ENCODE peak calls at places on chromosomes 12 and 14, in seven cellular contexts. S is PC-3, W is fibroblast of lung, Q is astrocyte, M is GM23248, I is hepatocyte, U is MM.1S. K is an unnamed sample.

GRCh38 chr12:89708793-89709156 is at the start of gene ATP2B1:
- DNase-seq in I (peak; percentile 96), U (peak; percentile 88), S (peak; percentile 90), M (peak; percentile 95), Q (peak; percentile 67), W (peak; percentile 82), K (peak; percentile 47)

GRCh38 chr14:98959958-98960616 is 311.9 kb downstream of the BCL11B start:
- DNase-seq in U (no peak), W (no peak), S (no peak), I (no peak), Q (no peak), M (no peak), K (no peak)

GRCh38 chr14:70177092-70177491 is 11.7 kb downstream of the SLC8A3 start:
- DNase-seq in M (no peak), U (no peak), I (no peak), S (no peak), Q (no peak), W (no peak), K (no peak)

GRCh38 chr12:68245071-68246021 is 8.1 kb downstream of the IL22 start:
- DNase-seq in W (peak; percentile 62), U (no peak), M (no peak), S (no peak), Q (peak; percentile 53), I (peak; percentile 16), K (no peak)

GRCh38 chr12:57838594-57839302 is 7.8 kb downstream of the CTDSP2 start:
- DNase-seq in M (peak; percentile 48), U (peak; percentile 40), S (no peak), Q (no peak), W (no peak), I (no peak), K (no peak)

GRCh38 chr12:45381351-45381750 is 165.5 kb downstream of the ANO6 start:
- DNase-seq in U (no peak), M (peak; percentile 72), I (no peak), S (peak; percentile 66), W (no peak), Q (no peak), K (no peak)

GRCh38 chr14:51643137-51643536 is 8.6 kb upstream of the FRMD6 start:
- DNase-seq in Q (peak; percentile 89), I (no peak), M (peak; percentile 94), U (no peak), S (peak; percentile 71), W (peak; percentile 89), K (no peak)

GRCh38 chr12:9957834-9958233 is 13.4 kb upstream of the CLEC12A start:
- DNase-seq in W (no peak), U (peak; percentile 66), I (no peak), M (no peak), Q (no peak), S (no peak), K (no peak)

GRCh38 chr14:99615497-99616245 is 11.7 kb upstream of the CCDC85C start:
- DNase-seq in I (no peak), Q (no peak), U (no peak), M (no peak), W (no peak), S (no peak), K (no peak)

GRCh38 chr12:127445583-127445982 is 821.4 kb upstream of the TMEM132C start:
- DNase-seq in M (no peak), Q (peak; percentile 36), I (no peak), S (no peak), W (peak; percentile 42), U (no peak), K (no peak)

GRCh38 chr14:105605501-105606304 is 79.3 kb downstream of the TMEM121 start:
- DNase-seq in W (no peak), M (no peak), U (no peak), S (no peak), Q (no peak), I (no peak), K (no peak)

GRCh38 chr12:88308825-88309224 is 166.7 kb downstream of the TMTC3 start:
- DNase-seq in U (no peak), Q (peak; percentile 92), I (no peak), S (peak; percentile 84), W (peak; percentile 93), M (peak; percentile 91), K (no peak)

GRCh38 chr14:101315802-101316296 is 245.4 kb upstream of the DIO3 start:
- DNase-seq in Q (no peak), W (no peak), M (no peak), S (peak; percentile 70), U (no peak), I (peak; percentile 83), K (peak; percentile 44)

GRCh38 chr14:80576401-80576800 is 365.1 kb upstream of the DIO2 start:
- DNase-seq in W (no peak), I (no peak), S (no peak), U (no peak), M (no peak), Q (no peak), K (no peak)

GRCh38 chr14:98379829-98380228 is 892.2 kb downstream of the BCL11B start:
- DNase-seq in M (no peak), I (no peak), S (no peak), W (no peak), Q (no peak), U (no peak), K (no peak)

GRCh38 chr12:72346331-72346944 is 74.3 kb downstream of the TRHDE start:
- DNase-seq in W (peak; percentile 71), I (peak; percentile 89), U (peak; percentile 67), S (peak; percentile 93), M (peak; percentile 69), Q (peak; percentile 61), K (peak; percentile 77)

GRCh38 chr12:106074706-106075392 is 63.9 kb downstream of the NUAK1 start:
- DNase-seq in I (peak; percentile 28), Q (peak; percentile 90), W (peak; percentile 92), S (no peak), M (no peak), U (no peak), K (no peak)

GRCh38 chr12:41188841-41189394 is 798 bp downstream of the PDZRN4 start:
- DNase-seq in M (no peak), U (no peak), I (no peak), Q (no peak), S (no peak), W (no peak), K (no peak)
- TF ChIP-seq EZH2 in M (no peak), U (no peak), I (no peak), Q (no peak), S (no peak), W (no peak), K (no peak)

GRCh38 chr12:54417712-54418440 is 1.2 kb downstream of the ITGA5 start:
- DNase-seq in Q (no peak), M (peak; percentile 53), U (no peak), I (no peak), S (no peak), W (peak; percentile 39), K (no peak)
- TF ChIP-seq EZH2 in Q (no peak), M (no peak), U (no peak), I (no peak), S (no peak), W (no peak), K (no peak)

GRCh38 chr12:82620917-82621316 is 65.8 kb upstream of the TMTC2 start:
- DNase-seq in Q (no peak), I (no peak), W (no peak), M (no peak), U (no peak), S (no peak), K (no peak)

GRCh38 chr12:82625523-82625922 is 61.2 kb upstream of the TMTC2 start:
- DNase-seq in M (no peak), S (no peak), I (no peak), U (no peak), Q (no peak), W (no peak), K (no peak)

GRCh38 chr12:82619644-82620043 is 67.1 kb upstream of the TMTC2 start:
- DNase-seq in U (no peak), S (no peak), M (no peak), I (no peak), W (no peak), Q (no peak), K (no peak)
- TF ChIP-seq EZH2 in U (no peak), S (no peak), M (no peak), I (no peak), W (no peak), Q (no peak), K (no peak)

GRCh38 chr12:124303579-124304313 is 8.9 kb downstream of the RFLNA start:
- DNase-seq in S (no peak), Q (no peak), M (no peak), W (no peak), I (no peak), U (no peak), K (no peak)
- TF ChIP-seq EZH2 in S (no peak), Q (no peak), M (no peak), W (no peak), I (no peak), U (no peak), K (no peak)

DNA sequence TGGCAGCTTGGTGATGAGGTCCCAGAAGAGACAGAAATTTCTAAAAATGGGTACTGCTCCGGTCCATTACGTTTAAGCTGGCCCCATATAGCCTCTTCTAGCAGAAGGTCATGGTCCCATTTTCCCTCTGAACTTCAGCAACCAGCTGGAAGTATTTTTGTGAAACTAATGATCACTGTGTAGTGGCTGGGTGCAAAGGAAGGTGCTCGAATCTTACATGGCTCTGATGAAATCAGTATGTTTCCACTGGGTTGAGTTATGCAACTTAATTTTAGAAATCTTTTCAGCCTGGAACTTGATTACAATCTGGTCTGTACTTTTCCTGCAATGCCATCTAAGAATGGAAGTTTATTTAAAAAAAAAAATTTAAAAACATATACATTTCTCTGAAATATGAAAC is 228.5 kb downstream of the FOXN3 start:
- DNase-seq in U (no peak), Q (no peak), W (no peak), I (no peak), M (no peak), S (no peak), K (no peak)
- TF ChIP-seq EZH2 in U (no peak), Q (no peak), W (no peak), I (no peak), M (no peak), S (no peak), K (no peak)

GRCh38 chr14:60651936-60652673 is 2.8 kb upstream of the SIX1 start:
- DNase-seq in W (no peak), I (peak; percentile 23), Q (no peak), M (peak; percentile 39), U (no peak), S (no peak), K (no peak)

GRCh38 chr14:60654303-60654925 is 5.1 kb upstream of the SIX1 start:
- DNase-seq in U (no peak), S (peak; percentile 37), M (peak; percentile 68), Q (no peak), I (peak; percentile 10), W (peak; percentile 42), K (no peak)

GRCh38 chr14:60653709-60654161 is 4.5 kb upstream of the SIX1 start:
- DNase-seq in Q (no peak), U (no peak), M (no peak), S (no peak), I (no peak), W (no peak), K (no peak)

GRCh38 chr14:60652674-60653387 is 3.6 kb upstream of the SIX1 start:
- DNase-seq in W (no peak), I (no peak), U (no peak), Q (no peak), S (no peak), M (no peak), K (no peak)

DNA sequence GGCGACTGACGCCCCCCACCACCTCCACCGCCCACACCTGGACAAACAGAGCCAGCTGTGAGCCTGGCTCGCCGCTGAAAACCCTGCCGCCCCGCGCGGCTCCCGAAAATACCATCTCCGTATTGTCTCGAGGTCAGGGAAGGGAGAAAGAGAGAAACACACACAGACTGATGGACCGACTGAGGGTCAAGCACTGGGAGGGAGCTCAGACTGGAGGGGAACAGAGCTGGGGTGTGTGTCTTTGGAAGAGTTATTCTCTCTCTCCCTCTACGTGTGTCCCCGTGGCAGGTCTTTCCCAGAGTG is 4.1 kb upstream of the SIX1 start:
- DNase-seq in S (no peak), U (no peak), I (no peak), Q (no peak), M (no peak), W (no peak), K (no peak)
- TF ChIP-seq EZH2 in S (no peak), U (no peak), I (peak; percentile 83), Q (peak; percentile 84), M (no peak), W (no peak), K (no peak)